ENCODE peak calls at places on chromosomes 13 and 19, in seven cellular contexts. Z is mesendoderm, P is caudate nucleus, C is AG04450, S is astrocyte, U is testis, D is adrenal gland. N is an unnamed sample.

GRCh38 chr13:85411608-85412007 is 387.6 kb downstream of the SLITRK6 start:
- DNase-seq in D (no peak), S (peak), P (no peak), Z (no peak), U (no peak), C (no peak), N (no peak)

GRCh38 chr19:22617614-22618325 is 16.4 kb upstream of the ZNF492 start:
- DNase-seq in C (no peak), S (no peak), U (peak), D (no peak), Z (no peak), P (no peak), N (no peak)

GRCh38 chr19:45340899-45341453 is 426 bp downstream of the KLC3 start:
- DNase-seq in Z (peak), C (no peak), S (no peak), P (no peak), U (no peak), D (no peak), N (peak)

GRCh38 chr19:19192910-19193423 is 909 bp downstream of the RFXANK start:
- DNase-seq in D (no peak), U (no peak), P (no peak), S (no peak), C (no peak), Z (no peak), N (no peak)

GRCh38 chr13:24745861-24746617 is 17.9 kb upstream of the RNF17 start:
- DNase-seq in C (no peak), S (no peak), Z (peak), P (no peak), D (no peak), U (no peak), N (no peak)

GRCh38 chr13:105165449-105166125 is 1369.9 kb downstream of the EFNB2 start:
- DNase-seq in U (no peak), Z (no peak), P (no peak), C (no peak), D (no peak), S (no peak), N (no peak)

GRCh38 chr13:44309771-44310767 is 63.6 kb upstream of the SERP2 start:
- DNase-seq in U (no peak), C (no peak), Z (no peak), P (peak), S (peak), D (no peak), N (no peak)

GRCh38 chr13:40273173-40274000 is 393.1 kb downstream of the FOXO1 start:
- DNase-seq in C (no peak), D (no peak), Z (no peak), S (no peak), P (peak), U (no peak), N (no peak)

GRCh38 chr13:59877933-59878332 is 285.8 kb downstream of the DIAPH3 start:
- DNase-seq in U (no peak), Z (no peak), S (peak), P (no peak), C (no peak), D (no peak), N (no peak)

GRCh38 chr13:32426981-32427851 is 714 bp downstream of the N4BP2L1 start:
- DNase-seq in D (peak), U (peak), C (no peak), S (no peak), P (peak), Z (peak), N (peak)

GRCh38 chr19:56261145-56261544 is 11.4 kb upstream of the EDDM13 start:
- DNase-seq in P (no peak), U (no peak), Z (peak), D (peak), S (no peak), C (no peak), N (no peak)

GRCh38 chr19:20662421-20663105 is 1.2 kb upstream of the ZNF626 start:
- DNase-seq in Z (no peak), C (no peak), D (peak), S (no peak), P (no peak), U (peak), N (no peak)

GRCh38 chr19:15323496-15324235 is 8.7 kb downstream of the BRD4 start:
- DNase-seq in U (no peak), C (no peak), Z (peak), S (no peak), P (no peak), D (peak), N (no peak)

GRCh38 chr13:91017031-91017668 is 330.3 kb upstream of the MIR17HG start:
- DNase-seq in Z (peak), D (no peak), C (no peak), S (peak), U (peak), P (peak), N (peak)

GRCh38 chr19:13181747-13182388 is 31.7 kb downstream of the IER2 start:
- DNase-seq in U (peak), P (peak), Z (no peak), D (peak), S (peak), C (no peak), N (no peak)

GRCh38 chr13:49357694-49358093 is 86.2 kb downstream of the CAB39L start:
- DNase-seq in Z (no peak), P (no peak), U (no peak), S (peak), C (peak), D (no peak), N (no peak)

GRCh38 chr13:43979492-43979891 is 99.8 kb downstream of the LACC1 start:
- DNase-seq in Z (no peak), C (no peak), S (no peak), U (no peak), P (no peak), D (no peak), N (no peak)

GRCh38 chr13:24629320-24629719 is 50.9 kb upstream of the ATP12A start:
- DNase-seq in C (no peak), P (no peak), Z (no peak), U (no peak), D (no peak), S (peak), N (no peak)

GRCh38 chr13:33169273-33169980 is 116.1 kb downstream of the STARD13 start:
- DNase-seq in P (no peak), U (no peak), D (no peak), S (peak), Z (peak), C (peak), N (no peak)

GRCh38 chr19:58559275-58560006 is 1.0 kb upstream of the UBE2M start:
- DNase-seq in D (peak), Z (peak), S (peak), U (peak), P (no peak), C (peak), N (peak)

GRCh38 chr13:36251528-36251927 is 37.2 kb upstream of the SOHLH2 start:
- DNase-seq in Z (no peak), S (no peak), C (no peak), U (no peak), D (no peak), P (no peak), N (no peak)

GRCh38 chr13:20349564-20350379 is 117.7 kb upstream of the GJB6 start:
- DNase-seq in P (no peak), S (no peak), U (no peak), D (no peak), C (no peak), Z (no peak), N (no peak)

GRCh38 chr19:54316746-54317107 is 3.8 kb upstream of the LILRA5 start:
- DNase-seq in D (no peak), P (no peak), S (no peak), C (no peak), Z (peak), U (peak), N (no peak)

GRCh38 chr19:53991224-53992113 is at the start of gene CACNG6:
- DNase-seq in S (no peak), P (no peak), Z (peak), C (no peak), U (no peak), D (no peak), N (peak)

GRCh38 chr13:31048521-31048920 is 113.2 kb downstream of the HSPH1 start:
- DNase-seq in D (no peak), P (no peak), C (no peak), Z (peak), U (no peak), S (no peak), N (no peak)

GRCh38 chr19:55325172-55325571 is at the start of gene TMEM150B:
- DNase-seq in U (no peak), S (no peak), C (no peak), D (no peak), Z (no peak), P (no peak), N (no peak)

GRCh38 chr19:4414144-4414799 is 11.8 kb downstream of the CHAF1A start:
- DNase-seq in P (no peak), S (no peak), C (no peak), D (peak), U (no peak), Z (no peak), N (no peak)

GRCh38 chr13:98771838-98772611 is 19.6 kb upstream of the SLC15A1 start:
- DNase-seq in C (no peak), D (no peak), U (no peak), Z (no peak), P (no peak), S (no peak), N (no peak)

GRCh38 chr19:19662866-19663291 is 597 bp downstream of the ATP13A1 start:
- DNase-seq in S (no peak), Z (peak), P (no peak), C (no peak), D (peak), U (no peak), N (no peak)

GRCh38 chr19:49301866-49302252 is 23.1 kb downstream of the SLC6A16 start:
- DNase-seq in C (no peak), S (no peak), Z (no peak), P (no peak), D (no peak), U (no peak), N (no peak)

GRCh38 chr13:75873499-75873898 is 237.4 kb downstream of the LMO7 start:
- DNase-seq in D (no peak), C (no peak), S (no peak), P (no peak), U (no peak), Z (no peak), N (no peak)

GRCh38 chr13:106570354-106570822 is 2.5 kb upstream of the ARGLU1 start:
- DNase-seq in S (peak), Z (peak), C (no peak), D (peak), U (peak), P (peak), N (peak)

GRCh38 chr13:31310781-31311180 is 111.0 kb downstream of the B3GLCT start:
- DNase-seq in P (no peak), U (no peak), D (no peak), S (no peak), C (no peak), Z (no peak), N (no peak)

GRCh38 chr19:15300533-15301194 is 31.7 kb downstream of the BRD4 start:
- DNase-seq in U (no peak), S (no peak), D (no peak), Z (peak), C (peak), P (no peak), N (no peak)

GRCh38 chr19:33388231-33388816 is 14.8 kb downstream of the CEBPG start:
- DNase-seq in U (no peak), C (no peak), S (no peak), P (no peak), Z (no peak), D (no peak), N (no peak)

GRCh38 chr19:15280048-15280725 is 47.9 kb upstream of the EPHX3 start:
- DNase-seq in Z (peak), P (no peak), D (no peak), C (no peak), S (no peak), U (no peak), N (peak)

GRCh38 chr19:42394751-42395150 is 4.7 kb upstream of the CNFN start:
- DNase-seq in Z (peak), S (no peak), C (no peak), P (no peak), D (no peak), U (no peak), N (no peak)

GRCh38 chr13:111043575-111043982 is 71.5 kb upstream of the ARHGEF7 start:
- DNase-seq in U (no peak), C (no peak), D (no peak), P (no peak), Z (peak), S (peak), N (no peak)

GRCh38 chr19:10420444-10421239 is at the start of gene PDE4A:
- DNase-seq in S (no peak), D (no peak), Z (peak), U (no peak), P (peak), C (no peak), N (peak)

DNA sequence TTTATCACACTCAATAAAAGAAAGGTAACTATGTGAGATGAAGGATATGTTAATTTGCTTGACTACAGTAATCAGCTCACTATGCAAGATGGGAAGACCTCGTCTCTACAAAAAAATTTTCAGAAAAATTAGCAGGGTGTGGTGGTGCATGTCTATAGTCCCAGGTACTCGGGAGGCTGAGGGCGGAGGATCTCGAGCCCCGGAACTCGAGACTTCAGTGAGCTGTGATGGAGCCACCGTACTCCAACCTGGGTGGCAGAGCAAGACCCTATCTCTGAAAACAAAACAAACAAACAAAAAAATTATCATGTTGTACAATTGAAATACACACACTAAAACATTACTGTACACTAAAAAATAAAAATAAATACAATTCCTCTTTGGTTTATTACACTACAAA is 376.7 kb upstream of the KLHL1 start:
- DNase-seq in P (no peak), C (no peak), U (no peak), S (no peak), Z (no peak), D (no peak), N (no peak)
- H3K27ac ChIP-seq in P (no peak), C (no peak), U (no peak), S (no peak), Z (no peak), D (no peak), N (no peak)

DNA sequence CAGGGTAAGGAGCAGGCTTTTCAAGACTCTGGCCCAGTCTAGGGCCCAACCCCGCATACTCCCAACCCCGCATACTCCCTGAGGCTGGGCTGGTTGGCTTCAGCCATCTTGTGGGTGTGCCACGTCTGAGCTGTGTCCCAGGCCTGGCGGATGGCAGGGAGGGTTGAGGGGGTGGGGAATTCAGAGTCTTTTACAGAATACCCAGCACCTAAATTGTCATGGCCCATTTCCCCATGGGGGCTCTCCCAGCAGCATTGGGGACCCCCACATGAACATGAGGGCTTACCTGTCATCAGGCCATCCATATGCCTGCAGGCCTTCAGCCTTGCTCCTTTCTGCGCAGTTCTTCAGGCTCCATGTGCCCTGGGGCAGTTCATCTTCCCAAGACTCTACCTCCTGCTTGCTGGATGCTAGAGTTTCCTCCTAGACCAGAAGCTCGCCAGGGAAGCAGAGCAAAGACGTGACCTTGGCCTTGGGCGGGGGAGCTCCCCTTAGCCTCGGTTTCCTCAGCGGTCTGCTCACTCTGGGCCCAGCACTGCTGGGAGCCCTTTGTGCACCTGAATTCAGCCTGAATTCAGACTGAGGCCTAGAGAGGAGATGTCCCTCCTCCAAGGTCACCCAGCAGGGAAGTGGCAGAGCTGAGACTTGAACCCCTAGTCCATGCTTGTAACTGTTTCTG is 9.2 kb downstream of the PPP5C start:
- DNase-seq in P (no peak), U (no peak), S (no peak), Z (no peak), C (no peak), D (no peak), N (no peak)
- H3K27ac ChIP-seq in P (no peak), U (no peak), S (no peak), Z (no peak), C (no peak), D (no peak), N (no peak)

DNA sequence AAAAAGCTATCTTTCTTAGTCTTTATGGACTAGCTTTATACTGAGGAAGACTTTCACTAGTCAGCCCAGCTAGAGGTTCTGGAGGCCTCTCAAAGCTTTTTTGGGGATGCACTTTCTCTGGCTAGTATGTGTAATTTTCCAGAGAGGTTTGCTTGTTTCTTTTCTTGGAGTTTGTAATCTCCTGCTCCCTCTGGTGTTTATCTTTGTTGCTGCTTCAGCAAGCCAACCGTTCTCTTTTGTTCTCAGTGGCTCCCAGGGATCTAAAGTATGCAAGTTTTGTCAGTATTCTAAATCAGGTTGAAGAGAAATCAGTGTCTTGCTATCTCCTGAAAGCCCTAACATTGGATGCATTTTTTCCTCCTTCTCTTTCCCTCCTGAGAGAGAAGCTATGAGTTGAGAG is 121.1 kb upstream of the MYO16 start:
- DNase-seq in U (no peak), S (peak), P (no peak), C (no peak), D (no peak), Z (peak), N (no peak)
- H3K27ac ChIP-seq in U (no peak), S (no peak), P (no peak), C (no peak), D (no peak), Z (no peak), N (no peak)

GRCh38 chr13:51769455-51770127 is 34.4 kb downstream of the DHRS12 start:
- DNase-seq in U (peak), P (no peak), Z (no peak), S (no peak), C (no peak), D (no peak), N (no peak)
- H3K27ac ChIP-seq in U (peak), P (peak), Z (no peak), S (no peak), C (no peak), D (peak), N (no peak)

GRCh38 chr19:1079566-1080111 is 12.7 kb downstream of the ARHGAP45 start:
- DNase-seq in P (no peak), D (no peak), U (no peak), Z (no peak), S (no peak), C (no peak), N (no peak)
- H3K27ac ChIP-seq in P (no peak), D (no peak), U (no peak), Z (no peak), S (no peak), C (no peak), N (no peak)

DNA sequence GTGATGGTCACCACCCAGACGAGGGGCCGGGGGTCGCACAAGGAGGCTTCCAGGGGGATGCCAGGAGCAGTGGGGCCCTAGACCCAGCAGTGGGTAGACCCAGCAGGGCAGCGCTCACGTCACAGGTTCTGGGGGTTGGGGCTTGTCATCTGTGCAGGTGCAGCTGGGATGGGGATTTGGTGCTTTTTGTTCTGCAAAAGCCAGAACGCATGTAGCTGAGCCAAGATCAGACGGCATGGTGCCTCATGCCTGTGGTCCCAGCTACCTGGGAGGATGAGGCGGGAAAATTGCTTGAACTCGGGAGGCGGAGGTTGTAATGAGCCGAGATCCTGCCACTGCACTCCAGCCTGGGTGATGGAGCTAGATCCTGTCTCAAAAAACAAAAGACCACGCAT is 15.2 kb downstream of the CSNK1G2 start:
- DNase-seq in P (peak), S (no peak), D (no peak), C (no peak), Z (no peak), U (no peak), N (no peak)
- H3K27ac ChIP-seq in P (no peak), S (no peak), D (no peak), C (no peak), Z (no peak), U (no peak), N (no peak)

GRCh38 chr13:94303644-94304174 is 175.8 kb downstream of the DCT start:
- DNase-seq in Z (peak), D (no peak), S (no peak), U (no peak), P (no peak), C (no peak), N (no peak)
- H3K27ac ChIP-seq in Z (no peak), D (no peak), S (no peak), U (no peak), P (no peak), C (no peak), N (no peak)

GRCh38 chr19:40598918-40599307 is 2.3 kb upstream of the LTBP4 start:
- DNase-seq in P (no peak), S (no peak), U (no peak), C (no peak), D (no peak), Z (no peak), N (no peak)

GRCh38 chr19:40603071-40603718 is 2.0 kb downstream of the LTBP4 start:
- DNase-seq in Z (peak), S (peak), U (no peak), C (no peak), P (no peak), D (no peak), N (peak)

GRCh38 chr19:40600086-40600917 is 867 bp upstream of the LTBP4 start:
- DNase-seq in P (no peak), Z (no peak), S (no peak), C (no peak), D (no peak), U (no peak), N (no peak)

GRCh38 chr19:40599331-40600085 is 1.7 kb upstream of the LTBP4 start:
- DNase-seq in C (no peak), U (no peak), S (no peak), Z (no peak), D (no peak), P (no peak), N (no peak)

GRCh38 chr19:40601061-40601973 is at the start of gene LTBP4:
- DNase-seq in D (no peak), S (no peak), P (no peak), U (no peak), C (no peak), Z (no peak), N (no peak)
- H3K27ac ChIP-seq in D (no peak), S (no peak), P (peak), U (peak), C (peak), Z (no peak), N (no peak)